ENCODE peak calls at places on chromosome 1, in seven cellular contexts. H is immature natural killer cell; W is omental fat pad; S is amniotic epithelial cell; Q is stimulated activated CD4-positive, alpha-beta T cell treated with anti-CD3 and anti-CD28 coated beads, Interleukin-12 subunit alpha, Interleukin-12 subunit beta, amount 100 ng/mL, for 48 hours; P is activated naive CD8-positive, alpha-beta T cell treated with anti-CD3 and anti-CD28 coated beads for 36 hours; U is stimulated activated CD8-positive, alpha-beta memory T cell treated with anti-CD3 and anti-CD28 coated beads, Interleukin-4, amount 100 ng/mL, for 24 hours. V is an unnamed sample.

GRCh38 chr1:33972676-33973395 is 109.0 kb downstream of the HMGB4 start:
- DNase-seq in W (no peak), H (no peak), P (no peak), S (no peak), U (no peak), Q (no peak), V (no peak)

GRCh38 chr1:54334996-54335395 is 71.2 kb downstream of the SSBP3 start:
- DNase-seq in H (no peak), P (no peak), Q (no peak), U (no peak), S (peak), W (no peak), V (peak)

GRCh38 chr1:58879464-58879863 is 95.6 kb upstream of the JUN start:
- DNase-seq in P (no peak), H (no peak), S (peak), W (no peak), U (no peak), Q (no peak), V (no peak)

GRCh38 chr1:72063364-72063763 is 219.0 kb downstream of the NEGR1 start:
- DNase-seq in Q (no peak), W (no peak), U (no peak), P (no peak), H (no peak), S (no peak), V (no peak)

GRCh38 chr1:2529776-2530500 is at the start of gene HES5:
- DNase-seq in S (no peak), W (no peak), U (no peak), H (no peak), P (no peak), Q (no peak), V (no peak)

GRCh38 chr1:90879281-90879680 is 142.6 kb downstream of the ZNF644 start:
- DNase-seq in U (no peak), S (peak), H (no peak), W (no peak), P (no peak), Q (no peak), V (no peak)

GRCh38 chr1:222928212-222928611 is 113.4 kb downstream of the DISP1 start:
- DNase-seq in W (peak), P (no peak), Q (no peak), U (no peak), S (peak), H (no peak), V (no peak)

GRCh38 chr1:240424740-240425464 is 187.1 kb downstream of the GREM2 start:
- DNase-seq in H (no peak), U (no peak), W (no peak), Q (no peak), P (no peak), S (no peak), V (no peak)

GRCh38 chr1:216247937-216248336 is 175.3 kb downstream of the USH2A start:
- DNase-seq in P (no peak), H (no peak), W (no peak), U (no peak), Q (no peak), S (no peak), V (no peak)

GRCh38 chr1:214264196-214264595 is 16.8 kb upstream of the SMYD2 start:
- DNase-seq in P (no peak), Q (no peak), W (no peak), H (no peak), S (no peak), U (no peak), V (no peak)

GRCh38 chr1:168288311-168289052 is 7.8 kb downstream of the TBX19 start:
- DNase-seq in U (no peak), Q (no peak), S (peak), H (no peak), W (no peak), P (no peak), V (no peak)

GRCh38 chr1:210525759-210526158 is 197.1 kb downstream of the HHAT start:
- DNase-seq in Q (no peak), U (no peak), S (peak), P (no peak), W (no peak), H (no peak), V (no peak)

GRCh38 chr1:109805486-109806180 is 41.9 kb upstream of the EPS8L3 start:
- DNase-seq in H (no peak), W (peak), Q (no peak), S (no peak), P (no peak), U (no peak), V (no peak)

GRCh38 chr1:6392880-6393399 is 627 bp downstream of the ACOT7 start:
- DNase-seq in U (no peak), H (no peak), S (no peak), W (no peak), P (no peak), Q (no peak), V (no peak)

GRCh38 chr1:111602974-111603373 is 16.6 kb upstream of the RAP1A start:
- DNase-seq in S (no peak), P (no peak), U (no peak), Q (no peak), H (no peak), W (no peak), V (no peak)

GRCh38 chr1:81371864-81372263 is 428.9 kb upstream of the ADGRL2 start:
- DNase-seq in H (no peak), S (no peak), P (no peak), Q (no peak), U (no peak), W (no peak), V (no peak)